ENCODE peak calls at places on chromosome 11, in ten cellular contexts. One of them, this sample, is unnamed.

GRCh38 chr11:72867970-72868369 is 53.8 kb downstream of the ATG16L2 start:
- DNase-seq in CD8-positive, alpha-beta T cell: no peak
- DNase-seq in adrenal gland: no peak
- DNase-seq in testis: no peak
- DNase-seq in MM.1S: no peak
- DNase-seq in SJCRH30: no peak
- DNase-seq in right atrium auricular region: no peak
- DNase-seq in fibroblast of lung: no peak
- DNase-seq in mesendoderm: no peak
- DNase-seq in AG04450: no peak
- DNase-seq in this sample: no peak

GRCh38 chr11:35678975-35679374 is 16.4 kb downstream of the TRIM44 start:
- DNase-seq in CD8-positive, alpha-beta T cell: no peak
- DNase-seq in adrenal gland: no peak
- DNase-seq in testis: no peak
- DNase-seq in MM.1S: no peak
- DNase-seq in SJCRH30: no peak
- DNase-seq in right atrium auricular region: no peak
- DNase-seq in fibroblast of lung: no peak
- DNase-seq in mesendoderm: no peak
- DNase-seq in AG04450: no peak
- DNase-seq in this sample: no peak

GRCh38 chr11:118401880-118402590 is 629 bp downstream of the ATP5MG start:
- DNase-seq in CD8-positive, alpha-beta T cell: no peak
- DNase-seq in adrenal gland: no peak
- DNase-seq in testis: no peak
- DNase-seq in MM.1S: no peak
- DNase-seq in SJCRH30: no peak
- DNase-seq in right atrium auricular region: no peak
- DNase-seq in fibroblast of lung: peak; percentile 91
- DNase-seq in mesendoderm: peak; percentile 31
- DNase-seq in AG04450: peak; percentile 74
- DNase-seq in this sample: no peak

GRCh38 chr11:64834723-64835615 is 9.5 kb downstream of the CDC42BPG start:
- DNase-seq in CD8-positive, alpha-beta T cell: no peak
- DNase-seq in adrenal gland: peak; percentile 86
- DNase-seq in testis: peak; percentile 66
- DNase-seq in MM.1S: no peak
- DNase-seq in SJCRH30: peak; percentile 48
- DNase-seq in right atrium auricular region: no peak
- DNase-seq in fibroblast of lung: peak; percentile 65
- DNase-seq in mesendoderm: no peak
- DNase-seq in AG04450: no peak
- DNase-seq in this sample: no peak

GRCh38 chr11:48020092-48020755 is 39.9 kb downstream of the PTPRJ start:
- DNase-seq in CD8-positive, alpha-beta T cell: no peak
- DNase-seq in adrenal gland: peak; percentile 62
- DNase-seq in testis: no peak
- DNase-seq in MM.1S: no peak
- DNase-seq in SJCRH30: no peak
- DNase-seq in right atrium auricular region: no peak
- DNase-seq in fibroblast of lung: no peak
- DNase-seq in mesendoderm: no peak
- DNase-seq in AG04450: no peak
- DNase-seq in this sample: no peak

GRCh38 chr11:88306785-88307184 is 30.8 kb downstream of the CTSC start:
- DNase-seq in CD8-positive, alpha-beta T cell: no peak
- DNase-seq in adrenal gland: no peak
- DNase-seq in testis: no peak
- DNase-seq in MM.1S: no peak
- DNase-seq in SJCRH30: no peak
- DNase-seq in right atrium auricular region: no peak
- DNase-seq in fibroblast of lung: no peak
- DNase-seq in mesendoderm: no peak
- DNase-seq in AG04450: no peak
- DNase-seq in this sample: no peak

GRCh38 chr11:103585401-103585800 is 451.0 kb upstream of the DDI1 start:
- DNase-seq in CD8-positive, alpha-beta T cell: no peak
- DNase-seq in adrenal gland: no peak
- DNase-seq in testis: no peak
- DNase-seq in MM.1S: no peak
- DNase-seq in SJCRH30: no peak
- DNase-seq in right atrium auricular region: no peak
- DNase-seq in fibroblast of lung: no peak
- DNase-seq in mesendoderm: no peak
- DNase-seq in AG04450: no peak
- DNase-seq in this sample: no peak

GRCh38 chr11:44634401-44635281 is 69.2 kb downstream of the CD82 start:
- DNase-seq in CD8-positive, alpha-beta T cell: no peak
- DNase-seq in adrenal gland: peak; percentile 94
- DNase-seq in testis: peak; percentile 88
- DNase-seq in MM.1S: no peak
- DNase-seq in SJCRH30: peak; percentile 91
- DNase-seq in right atrium auricular region: peak; percentile 87
- DNase-seq in fibroblast of lung: peak; percentile 83
- DNase-seq in mesendoderm: peak; percentile 94
- DNase-seq in AG04450: peak; percentile 30
- DNase-seq in this sample: peak; percentile 77

GRCh38 chr11:12863605-12864121 is 145.5 kb upstream of the RASSF10 start:
- DNase-seq in CD8-positive, alpha-beta T cell: no peak
- DNase-seq in adrenal gland: no peak
- DNase-seq in testis: no peak
- DNase-seq in MM.1S: no peak
- DNase-seq in SJCRH30: no peak
- DNase-seq in right atrium auricular region: no peak
- DNase-seq in fibroblast of lung: no peak
- DNase-seq in mesendoderm: peak; percentile 48
- DNase-seq in AG04450: no peak
- DNase-seq in this sample: no peak

GRCh38 chr11:12860827-12861226 is 148.3 kb upstream of the RASSF10 start:
- DNase-seq in CD8-positive, alpha-beta T cell: no peak
- DNase-seq in adrenal gland: no peak
- DNase-seq in testis: no peak
- DNase-seq in MM.1S: peak; percentile 12
- DNase-seq in SJCRH30: no peak
- DNase-seq in right atrium auricular region: no peak
- DNase-seq in fibroblast of lung: peak; percentile 71
- DNase-seq in mesendoderm: no peak
- DNase-seq in AG04450: no peak
- DNase-seq in this sample: no peak

GRCh38 chr11:12859872-12860657 is 149.1 kb upstream of the RASSF10 start:
- DNase-seq in CD8-positive, alpha-beta T cell: no peak
- DNase-seq in adrenal gland: no peak
- DNase-seq in testis: peak; percentile 85
- DNase-seq in MM.1S: no peak
- DNase-seq in SJCRH30: no peak
- DNase-seq in right atrium auricular region: no peak
- DNase-seq in fibroblast of lung: no peak
- DNase-seq in mesendoderm: no peak
- DNase-seq in AG04450: no peak
- DNase-seq in this sample: no peak

GRCh38 chr11:12864316-12865156 is 144.6 kb upstream of the RASSF10 start:
- DNase-seq in CD8-positive, alpha-beta T cell: no peak
- DNase-seq in adrenal gland: no peak
- DNase-seq in testis: no peak
- DNase-seq in MM.1S: no peak
- DNase-seq in SJCRH30: no peak
- DNase-seq in right atrium auricular region: no peak
- DNase-seq in fibroblast of lung: peak; percentile 92
- DNase-seq in mesendoderm: peak; percentile 100
- DNase-seq in AG04450: peak; percentile 85
- DNase-seq in this sample: no peak

DNA sequence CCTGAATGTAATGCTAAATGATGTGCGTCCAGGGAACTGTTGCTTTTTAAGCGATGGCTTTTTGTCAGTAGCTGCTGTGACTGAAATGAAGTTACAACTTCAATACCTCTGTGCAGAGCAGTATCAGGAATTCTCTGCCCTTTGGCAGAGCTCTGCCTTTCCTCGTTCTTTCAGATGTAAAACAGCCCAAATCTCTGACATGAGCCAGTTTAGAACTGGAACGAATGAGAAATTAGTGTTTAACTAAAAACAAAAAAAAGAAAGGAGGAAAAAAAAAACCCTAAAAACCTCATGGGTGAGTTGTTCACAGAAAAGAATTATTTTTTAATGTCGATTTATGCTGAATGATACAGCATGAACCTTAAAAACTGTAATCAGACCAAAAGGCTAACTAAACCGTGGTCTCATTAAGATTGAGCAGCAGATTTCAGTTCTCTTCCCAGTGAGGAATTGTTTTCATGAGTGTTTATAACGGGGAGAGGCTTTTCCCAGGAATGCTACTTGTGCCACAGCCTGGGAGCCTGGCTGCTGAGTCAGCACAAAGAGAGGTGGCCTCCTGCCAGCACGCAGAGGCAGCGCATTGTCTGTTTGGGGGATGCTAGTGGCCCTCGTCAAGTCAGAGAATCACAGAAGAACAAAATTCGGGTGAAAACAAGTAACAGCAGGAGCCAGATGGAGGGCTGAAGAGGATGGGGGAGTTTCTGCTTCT is 146.2 kb upstream of the RASSF10 start:
- DNase-seq in CD8-positive, alpha-beta T cell: no peak
- DNase-seq in adrenal gland: peak; percentile 72
- DNase-seq in testis: peak; percentile 74
- DNase-seq in MM.1S: no peak
- DNase-seq in SJCRH30: peak; percentile 20
- DNase-seq in right atrium auricular region: no peak
- DNase-seq in fibroblast of lung: peak; percentile 92
- DNase-seq in mesendoderm: peak; percentile 94
- DNase-seq in AG04450: peak; percentile 73
- DNase-seq in this sample: no peak
- H3K4me3 ChIP-seq in CD8-positive, alpha-beta T cell: no peak overlapping the region
- H3K4me3 ChIP-seq in adrenal gland: no peak overlapping the region
- H3K4me3 ChIP-seq in testis: no peak overlapping the region
- H3K4me3 ChIP-seq in MM.1S: no peak overlapping the region
- H3K4me3 ChIP-seq in SJCRH30: no peak overlapping the region
- H3K4me3 ChIP-seq in right atrium auricular region: no peak overlapping the region
- H3K4me3 ChIP-seq in fibroblast of lung: no peak overlapping the region
- H3K4me3 ChIP-seq in mesendoderm: no peak overlapping the region
- H3K4me3 ChIP-seq in AG04450: no peak overlapping the region
- H3K4me3 ChIP-seq in this sample: no peak overlapping the region

DNA sequence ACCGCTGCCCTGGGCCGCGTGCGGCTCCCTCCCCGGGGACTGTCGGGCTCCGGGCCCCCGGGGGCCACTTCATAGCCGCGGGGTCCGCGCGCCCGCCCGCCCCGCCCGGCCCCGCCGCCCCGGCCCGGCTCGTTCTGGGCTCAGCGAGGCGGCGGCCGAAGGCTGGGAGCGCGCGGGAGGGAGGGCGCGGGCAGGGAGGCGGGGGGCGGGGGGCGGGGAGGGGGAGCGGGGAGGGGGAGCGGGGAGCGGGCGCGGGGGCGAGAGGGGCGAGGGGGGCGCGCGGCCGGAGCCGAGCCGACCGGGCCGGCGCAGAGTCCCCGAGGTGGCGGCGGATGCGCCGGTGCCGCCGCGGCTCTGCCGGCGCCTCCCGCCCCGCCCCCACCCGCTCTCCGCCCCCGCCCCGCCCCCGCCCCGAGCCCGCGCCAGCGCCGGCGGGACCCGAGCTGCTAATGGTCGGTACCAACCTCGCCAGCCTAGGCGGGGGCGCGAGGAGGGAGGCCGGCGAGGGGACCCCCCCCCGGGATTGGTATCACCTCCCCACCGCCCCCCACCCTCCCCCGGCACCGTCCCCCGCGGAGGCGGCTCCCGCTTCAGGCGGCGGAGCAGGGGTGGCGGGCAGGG is at the start of gene B3GAT1:
- DNase-seq in CD8-positive, alpha-beta T cell: no peak
- DNase-seq in adrenal gland: peak; percentile 66
- DNase-seq in testis: no peak
- DNase-seq in MM.1S: no peak
- DNase-seq in SJCRH30: no peak
- DNase-seq in right atrium auricular region: no peak
- DNase-seq in fibroblast of lung: no peak
- DNase-seq in mesendoderm: no peak
- DNase-seq in AG04450: no peak
- DNase-seq in this sample: no peak
- H3K27me3 ChIP-seq in CD8-positive, alpha-beta T cell: peaks cover 22% of the 10 kb centered on the region
- H3K27me3 ChIP-seq in adrenal gland: peaks cover 18% of the 10 kb centered on the region
- H3K27me3 ChIP-seq in testis: no peaks in the 10 kb centered on the region
- H3K27me3 ChIP-seq in MM.1S: no peaks in the 10 kb centered on the region
- H3K27me3 ChIP-seq in SJCRH30: no peaks in the 10 kb centered on the region
- H3K27me3 ChIP-seq in right atrium auricular region: peaks cover 24% of the 10 kb centered on the region
- H3K27me3 ChIP-seq in fibroblast of lung: peaks cover 3% of the 10 kb centered on the region
- H3K27me3 ChIP-seq in mesendoderm: peaks cover 2% of the 10 kb centered on the region
- H3K27me3 ChIP-seq in AG04450: peaks cover 23% of the 10 kb centered on the region
- H3K27me3 ChIP-seq in this sample: no peaks in the 10 kb centered on the region

GRCh38 chr11:1830500-1831223 is 4.1 kb upstream of the SYT8 start:
- DNase-seq in CD8-positive, alpha-beta T cell: no peak
- DNase-seq in adrenal gland: no peak
- DNase-seq in testis: no peak
- DNase-seq in MM.1S: no peak
- DNase-seq in SJCRH30: peak; percentile 92
- DNase-seq in right atrium auricular region: no peak
- DNase-seq in fibroblast of lung: peak; percentile 12
- DNase-seq in mesendoderm: no peak
- DNase-seq in AG04450: no peak
- DNase-seq in this sample: no peak

GRCh38 chr11:1831338-1832180 is 3.2 kb upstream of the SYT8 start:
- DNase-seq in CD8-positive, alpha-beta T cell: no peak
- DNase-seq in adrenal gland: no peak
- DNase-seq in testis: no peak
- DNase-seq in MM.1S: no peak
- DNase-seq in SJCRH30: no peak
- DNase-seq in right atrium auricular region: no peak
- DNase-seq in fibroblast of lung: no peak
- DNase-seq in mesendoderm: no peak
- DNase-seq in AG04450: no peak
- DNase-seq in this sample: no peak

GRCh38 chr11:1828542-1828941 is 6.2 kb upstream of the SYT8 start:
- DNase-seq in CD8-positive, alpha-beta T cell: no peak
- DNase-seq in adrenal gland: no peak
- DNase-seq in testis: no peak
- DNase-seq in MM.1S: no peak
- DNase-seq in SJCRH30: no peak
- DNase-seq in right atrium auricular region: no peak
- DNase-seq in fibroblast of lung: no peak
- DNase-seq in mesendoderm: no peak
- DNase-seq in AG04450: no peak
- DNase-seq in this sample: no peak

GRCh38 chr11:1829039-1829820 is 5.6 kb upstream of the SYT8 start:
- DNase-seq in CD8-positive, alpha-beta T cell: no peak
- DNase-seq in adrenal gland: no peak
- DNase-seq in testis: no peak
- DNase-seq in MM.1S: no peak
- DNase-seq in SJCRH30: peak; percentile 87
- DNase-seq in right atrium auricular region: no peak
- DNase-seq in fibroblast of lung: peak; percentile 79
- DNase-seq in mesendoderm: no peak
- DNase-seq in AG04450: no peak
- DNase-seq in this sample: peak; percentile 77

DNA sequence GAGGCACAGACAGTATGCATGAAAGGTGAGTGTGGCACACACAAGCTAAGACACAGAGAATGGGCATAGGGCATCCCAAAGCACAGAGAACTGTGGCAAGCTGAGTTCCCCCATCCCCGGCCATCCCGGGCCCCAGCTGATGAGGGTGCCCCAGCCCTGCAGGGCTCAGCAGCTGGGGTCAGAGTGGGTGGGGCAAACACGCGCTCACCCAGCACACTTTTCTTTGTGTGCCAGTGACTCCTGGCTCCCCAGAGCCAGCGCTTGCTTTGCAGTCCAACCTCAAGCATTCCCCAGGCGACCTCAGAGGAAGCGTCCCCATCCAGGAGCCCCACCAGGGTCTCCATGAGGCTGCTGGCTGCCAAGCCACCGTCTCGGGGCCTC is 4.7 kb upstream of the SYT8 start:
- DNase-seq in CD8-positive, alpha-beta T cell: no peak
- DNase-seq in adrenal gland: no peak
- DNase-seq in testis: no peak
- DNase-seq in MM.1S: no peak
- DNase-seq in SJCRH30: no peak
- DNase-seq in right atrium auricular region: no peak
- DNase-seq in fibroblast of lung: peak; percentile 39
- DNase-seq in mesendoderm: no peak
- DNase-seq in AG04450: no peak
- DNase-seq in this sample: peak; percentile 63
- H3K27ac ChIP-seq in CD8-positive, alpha-beta T cell: no peak overlapping the region
- H3K27ac ChIP-seq in adrenal gland: no peak overlapping the region
- H3K27ac ChIP-seq in testis: no peak overlapping the region
- H3K27ac ChIP-seq in MM.1S: no peak overlapping the region
- H3K27ac ChIP-seq in SJCRH30: peak overlapping the region; percentile 98
- H3K27ac ChIP-seq in right atrium auricular region: no peak overlapping the region
- H3K27ac ChIP-seq in fibroblast of lung: no peak overlapping the region
- H3K27ac ChIP-seq in mesendoderm: no peak overlapping the region
- H3K27ac ChIP-seq in AG04450: no peak overlapping the region
- H3K27ac ChIP-seq in this sample: peak overlapping the region; percentile 76

GRCh38 chr11:62439785-62440602 is 21.2 kb downstream of the SCGB1A1 start:
- DNase-seq in CD8-positive, alpha-beta T cell: no peak
- DNase-seq in adrenal gland: peak; percentile 58
- DNase-seq in testis: no peak
- DNase-seq in MM.1S: no peak
- DNase-seq in SJCRH30: no peak
- DNase-seq in right atrium auricular region: peak; percentile 85
- DNase-seq in fibroblast of lung: peak; percentile 86
- DNase-seq in mesendoderm: no peak
- DNase-seq in AG04450: no peak
- DNase-seq in this sample: peak; percentile 81
- H3K4me3 ChIP-seq in CD8-positive, alpha-beta T cell: no peak overlapping the region
- H3K4me3 ChIP-seq in adrenal gland: no peak overlapping the region
- H3K4me3 ChIP-seq in testis: no peak overlapping the region
- H3K4me3 ChIP-seq in MM.1S: no peak overlapping the region
- H3K4me3 ChIP-seq in SJCRH30: no peak overlapping the region
- H3K4me3 ChIP-seq in right atrium auricular region: no peak overlapping the region
- H3K4me3 ChIP-seq in fibroblast of lung: no peak overlapping the region
- H3K4me3 ChIP-seq in mesendoderm: no peak overlapping the region
- H3K4me3 ChIP-seq in AG04450: no peak overlapping the region
- H3K4me3 ChIP-seq in this sample: no peak overlapping the region